ENCODE peak calls at places on chromosomes 4 and X, in ten cellular contexts. N is fibroblast of the aortic adventitia, X is neural crest cell, G is AG04449, W is fibroblast of mammary gland, U is Calu3, D is GM06990, R is left ventricle myocardium inferior, V is HFF-Myc, A is kidney. H is an unnamed sample.

GRCh38 chr4:2009651-2010233 is 968 bp upstream of the NELFA start:
- DNase-seq in R (no peak), N (peak; percentile 43), V (peak; percentile 10), A (peak; percentile 83), G (no peak), X (peak; percentile 64), W (peak; percentile 48), U (peak; percentile 72), D (peak; percentile 56), H (no peak)

GRCh38 chr4:81069706-81070331 is 39.3 kb downstream of the BMP3 start:
- DNase-seq in G (peak; percentile 56), N (peak; percentile 92), V (peak; percentile 80), R (peak; percentile 10), D (peak; percentile 74), X (peak; percentile 67), U (peak; percentile 54), A (no peak), W (peak; percentile 90), H (peak; percentile 78)

GRCh38 chr4:155371432-155372043 is 5.2 kb downstream of the MAP9 start:
- DNase-seq in X (no peak), U (no peak), D (no peak), N (peak; percentile 60), A (no peak), R (no peak), W (peak; percentile 53), V (no peak), G (no peak), H (no peak)

GRCh38 chr4:25451676-25452075 is 74.6 kb downstream of the ANAPC4 start:
- DNase-seq in D (no peak), U (no peak), R (no peak), W (no peak), V (no peak), G (no peak), A (no peak), N (no peak), X (no peak), H (no peak)

GRCh38 chr4:180052629-180053028 is 2190.6 kb upstream of the TENM3 start:
- DNase-seq in A (no peak), G (no peak), D (no peak), V (no peak), U (no peak), W (no peak), X (no peak), R (no peak), N (no peak), H (no peak)

GRCh38 chrX:23752740-23753435 is 9.8 kb upstream of the ACOT9 start:
- DNase-seq in G (peak; percentile 44), N (peak; percentile 81), V (peak; percentile 9), R (no peak), D (no peak), X (no peak), W (peak; percentile 62), U (no peak), A (no peak), H (peak; percentile 60)

GRCh38 chrX:17038681-17039161 is 92.3 kb downstream of the REPS2 start:
- DNase-seq in N (peak; percentile 79), D (no peak), R (no peak), A (no peak), W (peak; percentile 83), G (no peak), U (no peak), V (peak; percentile 67), X (no peak), H (peak; percentile 8)

GRCh38 chr4:155972098-155972497 is 18.4 kb upstream of the CTSO start:
- DNase-seq in V (no peak), N (peak; percentile 62), D (no peak), R (no peak), X (no peak), G (no peak), A (no peak), U (peak; percentile 22), W (peak; percentile 67), H (no peak)

GRCh38 chrX:18888281-18888680 is 95.6 kb downstream of the PHKA2 start:
- DNase-seq in N (no peak), V (no peak), W (no peak), X (no peak), G (no peak), R (no peak), A (no peak), U (no peak), D (no peak), H (no peak)

GRCh38 chrX:80334583-80334982 is 85.7 kb upstream of the TENT5D start:
- DNase-seq in G (no peak), N (no peak), W (no peak), V (no peak), A (no peak), D (no peak), U (no peak), R (no peak), X (no peak), H (no peak)

GRCh38 chr4:93127489-93127888 is 701.1 kb upstream of the ATOH1 start:
- DNase-seq in X (no peak), N (no peak), A (no peak), G (no peak), W (no peak), D (no peak), R (no peak), V (no peak), U (no peak), H (no peak)

GRCh38 chr4:5710065-5710961 is 688 bp upstream of the EVC start:
- DNase-seq in G (no peak), U (no peak), N (peak; percentile 74), V (no peak), A (no peak), X (peak; percentile 18), W (no peak), R (no peak), D (no peak), H (no peak)

GRCh38 chrX:33840176-33840575 is 291.9 kb downstream of the FAM47A start:
- DNase-seq in G (no peak), A (no peak), R (no peak), V (no peak), D (no peak), X (no peak), U (no peak), N (no peak), W (no peak), H (no peak)

GRCh38 chrX:30212172-30212571 is 3.2 kb upstream of the MAGEB2 start:
- DNase-seq in A (no peak), N (no peak), D (no peak), U (no peak), V (no peak), W (no peak), R (no peak), X (no peak), G (no peak), H (no peak)

GRCh38 chrX:48456628-48457027 is 13.4 kb downstream of the SLC38A5 start:
- DNase-seq in A (no peak), X (no peak), W (no peak), D (no peak), R (no peak), N (no peak), G (no peak), U (no peak), V (no peak), H (no peak)

GRCh38 chr4:22191565-22192301 is 243.2 kb upstream of the KCNIP4 start:
- DNase-seq in X (no peak), G (no peak), N (peak; percentile 31), U (no peak), A (no peak), R (no peak), W (no peak), D (no peak), V (no peak), H (no peak)

DNA sequence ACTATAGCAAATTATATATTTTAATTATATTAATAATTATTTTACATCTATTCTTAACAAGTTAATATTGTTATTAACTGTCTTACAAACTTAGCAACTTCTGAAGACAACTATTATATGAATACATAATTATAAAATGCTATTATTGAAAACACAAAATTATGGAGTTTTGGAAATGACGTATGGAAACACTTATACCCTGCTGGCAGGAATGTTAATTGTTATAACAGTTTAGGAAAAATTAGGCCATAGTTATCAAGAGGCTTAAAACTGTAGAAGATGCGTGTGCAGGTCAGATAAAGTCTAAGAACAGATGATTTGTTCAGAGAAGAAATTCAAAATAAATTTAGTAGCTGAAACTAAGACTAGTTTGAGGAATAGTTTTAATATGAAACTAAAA is 211.7 kb downstream of the FAT4 start:
- DNase-seq in V (no peak), N (no peak), X (no peak), W (peak; percentile 7), A (no peak), R (no peak), D (no peak), U (no peak), G (no peak), H (no peak)
- TF ChIP-seq CTCF in V (no peak), N (no peak), X (peak; percentile 48), W (peak; percentile 26), A (no peak), R (peak; percentile 9), D (no peak), U (no peak), G (no peak), H (no peak)

DNA sequence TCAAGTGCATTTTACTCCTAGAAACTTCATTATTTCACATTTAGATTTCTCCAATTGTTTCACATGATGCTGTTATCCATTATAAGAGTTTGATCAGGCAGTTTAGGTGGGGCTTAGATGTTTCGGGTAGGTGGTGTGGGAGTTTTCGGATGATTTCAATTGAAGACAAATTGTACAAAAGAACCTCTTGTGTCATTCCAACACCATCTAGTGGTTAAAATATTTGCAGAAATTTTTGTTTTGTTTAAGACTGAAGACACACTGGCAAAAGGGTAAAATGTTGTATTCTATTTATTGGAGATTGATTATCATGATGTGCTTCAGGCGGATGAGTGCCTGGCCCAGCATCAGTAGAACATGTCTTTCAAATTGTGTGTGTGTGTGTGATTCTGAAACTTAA is 212.7 kb downstream of the SH3BGRL start:
- DNase-seq in R (no peak), A (no peak), G (no peak), D (no peak), X (no peak), N (peak; percentile 1), U (no peak), W (peak; percentile 1), V (no peak), H (no peak)
- TF ChIP-seq CTCF in R (no peak), A (no peak), G (no peak), D (no peak), X (no peak), N (no peak), U (no peak), W (no peak), V (no peak), H (no peak)

GRCh38 chrX:45788941-45789348 is 588.3 kb upstream of the DIPK2B start:
- DNase-seq in G (no peak), V (no peak), D (no peak), U (peak; percentile 53), N (peak; percentile 55), R (peak; percentile 31), X (no peak), A (peak; percentile 77), W (peak; percentile 78), H (no peak)
- TF ChIP-seq CTCF in G (no peak), V (no peak), D (no peak), U (no peak), N (no peak), R (no peak), X (no peak), A (no peak), W (no peak), H (no peak)

DNA sequence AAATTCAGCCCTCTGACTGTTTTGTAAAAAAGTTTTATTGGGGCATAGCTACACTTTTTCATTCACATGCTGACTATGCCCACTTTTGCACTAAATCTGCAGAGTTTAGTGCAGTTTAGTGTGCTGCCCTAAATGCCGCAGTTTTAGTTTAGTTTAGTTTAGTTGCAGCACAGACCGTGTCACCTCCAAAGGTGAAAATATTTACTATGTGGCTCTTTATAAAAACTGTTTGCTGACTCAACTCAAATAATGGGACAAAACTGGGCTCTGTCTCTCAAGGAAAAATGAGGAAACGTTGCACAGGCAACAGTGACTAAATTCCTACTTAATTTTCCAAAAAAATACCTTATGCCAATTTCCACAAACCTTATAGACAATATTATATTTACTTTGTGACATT is 314.2 kb downstream of the C4orf33 start:
- DNase-seq in X (no peak), N (no peak), V (no peak), R (no peak), U (no peak), A (no peak), G (no peak), D (no peak), W (no peak), H (no peak)
- TF ChIP-seq CTCF in X (no peak), N (no peak), V (no peak), R (no peak), U (no peak), A (no peak), G (no peak), D (no peak), W (no peak), H (no peak)